ENCODE peak calls at places on chromosomes 6 and 20, in five cellular contexts. One of them, this sample, is unnamed.

GRCh38 chr20:57655812-57656161 is 35.6 kb upstream of the ZBP1 start:
- DNase-seq in fibroblast of the aortic adventitia: no peak
- DNase-seq in fibroblast of mammary gland: no peak
- DNase-seq in HL-60: no peak
- DNase-seq in RWPE2: no peak
- DNase-seq in this sample: no peak

GRCh38 chr6:53647437-53648094 is 18.0 kb downstream of the KLHL31 start:
- DNase-seq in fibroblast of mammary gland: peak
- DNase-seq in HL-60: peak
- DNase-seq in fibroblast of the aortic adventitia: no peak
- DNase-seq in RWPE2: no peak
- DNase-seq in this sample: peak

GRCh38 chr20:50434653-50435396 is 75.4 kb upstream of the PTPN1 start:
- DNase-seq in HL-60: no peak
- DNase-seq in fibroblast of the aortic adventitia: peak
- DNase-seq in RWPE2: peak
- DNase-seq in fibroblast of mammary gland: peak
- DNase-seq in this sample: no peak

GRCh38 chr20:22302039-22302438 is 282.3 kb downstream of the FOXA2 start:
- DNase-seq in fibroblast of the aortic adventitia: no peak
- DNase-seq in RWPE2: no peak
- DNase-seq in fibroblast of mammary gland: no peak
- DNase-seq in HL-60: no peak
- DNase-seq in this sample: no peak

GRCh38 chr6:108160009-108160408 is 5.8 kb upstream of the NR2E1 start:
- DNase-seq in fibroblast of mammary gland: no peak
- DNase-seq in RWPE2: no peak
- DNase-seq in HL-60: no peak
- DNase-seq in fibroblast of the aortic adventitia: no peak
- DNase-seq in this sample: no peak

GRCh38 chr6:105608711-105609374 is 206.0 kb upstream of the PREP start:
- DNase-seq in fibroblast of mammary gland: peak
- DNase-seq in HL-60: no peak
- DNase-seq in fibroblast of the aortic adventitia: peak
- DNase-seq in RWPE2: no peak
- DNase-seq in this sample: no peak

GRCh38 chr6:1610497-1611321 is 994 bp downstream of the FOXC1 start:
- DNase-seq in HL-60: no peak
- DNase-seq in fibroblast of the aortic adventitia: peak
- DNase-seq in RWPE2: no peak
- DNase-seq in fibroblast of mammary gland: no peak
- DNase-seq in this sample: peak

GRCh38 chr20:48767269-48767960 is 60.4 kb downstream of the PREX1 start:
- DNase-seq in fibroblast of mammary gland: no peak
- DNase-seq in HL-60: no peak
- DNase-seq in RWPE2: peak
- DNase-seq in fibroblast of the aortic adventitia: no peak
- DNase-seq in this sample: no peak

GRCh38 chr20:11174861-11175260 is 501.1 kb upstream of the JAG1 start:
- DNase-seq in HL-60: no peak
- DNase-seq in fibroblast of mammary gland: no peak
- DNase-seq in RWPE2: no peak
- DNase-seq in fibroblast of the aortic adventitia: no peak
- DNase-seq in this sample: no peak

GRCh38 chr6:156183678-156184077 is 593.5 kb upstream of the ARID1B start:
- DNase-seq in RWPE2: no peak
- DNase-seq in fibroblast of the aortic adventitia: no peak
- DNase-seq in fibroblast of mammary gland: no peak
- DNase-seq in HL-60: no peak
- DNase-seq in this sample: no peak

GRCh38 chr20:46190796-46191540 is 72.9 kb downstream of the CD40 start:
- DNase-seq in fibroblast of the aortic adventitia: no peak
- DNase-seq in RWPE2: no peak
- DNase-seq in HL-60: no peak
- DNase-seq in fibroblast of mammary gland: no peak
- DNase-seq in this sample: no peak

GRCh38 chr6:48111143-48111506 is at the start of gene PTCHD4:
- DNase-seq in fibroblast of the aortic adventitia: peak
- DNase-seq in HL-60: no peak
- DNase-seq in RWPE2: peak
- DNase-seq in fibroblast of mammary gland: peak
- DNase-seq in this sample: no peak

GRCh38 chr6:946546-946945 is 253.6 kb upstream of the EXOC2 start:
- DNase-seq in HL-60: no peak
- DNase-seq in fibroblast of the aortic adventitia: no peak
- DNase-seq in fibroblast of mammary gland: no peak
- DNase-seq in RWPE2: no peak
- DNase-seq in this sample: no peak

GRCh38 chr6:161138545-161139303 is 135.1 kb downstream of the AGPAT4 start:
- DNase-seq in HL-60: no peak
- DNase-seq in fibroblast of the aortic adventitia: no peak
- DNase-seq in fibroblast of mammary gland: no peak
- DNase-seq in RWPE2: no peak
- DNase-seq in this sample: no peak

GRCh38 chr6:134732761-134733160 is 217.1 kb downstream of the ALDH8A1 start:
- DNase-seq in HL-60: no peak
- DNase-seq in fibroblast of the aortic adventitia: no peak
- DNase-seq in fibroblast of mammary gland: peak
- DNase-seq in RWPE2: no peak
- DNase-seq in this sample: no peak

GRCh38 chr6:100774681-100775080 is 106.4 kb downstream of the ASCC3 start:
- DNase-seq in fibroblast of mammary gland: no peak
- DNase-seq in HL-60: no peak
- DNase-seq in RWPE2: no peak
- DNase-seq in fibroblast of the aortic adventitia: no peak
- DNase-seq in this sample: no peak

GRCh38 chr6:156617376-156617775 is 159.8 kb upstream of the ARID1B start:
- DNase-seq in fibroblast of mammary gland: no peak
- DNase-seq in RWPE2: no peak
- DNase-seq in fibroblast of the aortic adventitia: peak
- DNase-seq in HL-60: no peak
- DNase-seq in this sample: no peak

GRCh38 chr20:47278907-47279348 is 77.6 kb downstream of the ZMYND8 start:
- DNase-seq in fibroblast of mammary gland: peak
- DNase-seq in fibroblast of the aortic adventitia: no peak
- DNase-seq in RWPE2: no peak
- DNase-seq in HL-60: no peak
- DNase-seq in this sample: no peak

GRCh38 chr6:161639772-161640171 is 365.9 kb upstream of the AGPAT4 start:
- DNase-seq in HL-60: no peak
- DNase-seq in fibroblast of the aortic adventitia: no peak
- DNase-seq in fibroblast of mammary gland: no peak
- DNase-seq in RWPE2: no peak
- DNase-seq in this sample: no peak

GRCh38 chr6:68546620-68547019 is 88.5 kb upstream of the ADGRB3 start:
- DNase-seq in fibroblast of mammary gland: no peak
- DNase-seq in RWPE2: no peak
- DNase-seq in fibroblast of the aortic adventitia: no peak
- DNase-seq in HL-60: no peak
- DNase-seq in this sample: no peak

GRCh38 chr20:30912006-30912660 is 345.3 kb upstream of the DEFB115 start:
- DNase-seq in fibroblast of the aortic adventitia: no peak
- DNase-seq in RWPE2: no peak
- DNase-seq in fibroblast of mammary gland: no peak
- DNase-seq in HL-60: no peak
- DNase-seq in this sample: no peak

GRCh38 chr6:32854376-32855178 is 585 bp downstream of the PSMB9 start:
- DNase-seq in fibroblast of mammary gland: peak
- DNase-seq in fibroblast of the aortic adventitia: peak
- DNase-seq in HL-60: no peak
- DNase-seq in RWPE2: no peak
- DNase-seq in this sample: peak

GRCh38 chr6:42889815-42890214 is 10.4 kb downstream of the RPL7L1 start:
- DNase-seq in RWPE2: no peak
- DNase-seq in fibroblast of mammary gland: peak
- DNase-seq in fibroblast of the aortic adventitia: no peak
- DNase-seq in HL-60: no peak
- DNase-seq in this sample: no peak

GRCh38 chr6:2810092-2810671 is 31.5 kb downstream of the SERPINB1 start:
- DNase-seq in fibroblast of the aortic adventitia: no peak
- DNase-seq in RWPE2: peak
- DNase-seq in HL-60: no peak
- DNase-seq in fibroblast of mammary gland: peak
- DNase-seq in this sample: no peak

GRCh38 chr6:29892696-29893095 is 49.6 kb upstream of the HLA-A start:
- DNase-seq in fibroblast of the aortic adventitia: peak
- DNase-seq in fibroblast of mammary gland: no peak
- DNase-seq in HL-60: no peak
- DNase-seq in RWPE2: no peak
- DNase-seq in this sample: no peak

GRCh38 chr6:45464685-45465084 is 87.0 kb upstream of the SUPT3H start:
- DNase-seq in RWPE2: no peak
- DNase-seq in HL-60: no peak
- DNase-seq in fibroblast of the aortic adventitia: no peak
- DNase-seq in fibroblast of mammary gland: no peak
- DNase-seq in this sample: no peak

GRCh38 chr6:166485651-166486535 is 100.6 kb downstream of the RAMACL start:
- DNase-seq in fibroblast of the aortic adventitia: no peak
- DNase-seq in fibroblast of mammary gland: no peak
- DNase-seq in RWPE2: no peak
- DNase-seq in HL-60: no peak
- DNase-seq in this sample: peak
- TF ChIP-seq CTCF in fibroblast of the aortic adventitia: no peak
- TF ChIP-seq CTCF in fibroblast of mammary gland: no peak
- TF ChIP-seq CTCF in RWPE2: no peak
- TF ChIP-seq CTCF in HL-60: no peak
- TF ChIP-seq CTCF in this sample: no peak

DNA sequence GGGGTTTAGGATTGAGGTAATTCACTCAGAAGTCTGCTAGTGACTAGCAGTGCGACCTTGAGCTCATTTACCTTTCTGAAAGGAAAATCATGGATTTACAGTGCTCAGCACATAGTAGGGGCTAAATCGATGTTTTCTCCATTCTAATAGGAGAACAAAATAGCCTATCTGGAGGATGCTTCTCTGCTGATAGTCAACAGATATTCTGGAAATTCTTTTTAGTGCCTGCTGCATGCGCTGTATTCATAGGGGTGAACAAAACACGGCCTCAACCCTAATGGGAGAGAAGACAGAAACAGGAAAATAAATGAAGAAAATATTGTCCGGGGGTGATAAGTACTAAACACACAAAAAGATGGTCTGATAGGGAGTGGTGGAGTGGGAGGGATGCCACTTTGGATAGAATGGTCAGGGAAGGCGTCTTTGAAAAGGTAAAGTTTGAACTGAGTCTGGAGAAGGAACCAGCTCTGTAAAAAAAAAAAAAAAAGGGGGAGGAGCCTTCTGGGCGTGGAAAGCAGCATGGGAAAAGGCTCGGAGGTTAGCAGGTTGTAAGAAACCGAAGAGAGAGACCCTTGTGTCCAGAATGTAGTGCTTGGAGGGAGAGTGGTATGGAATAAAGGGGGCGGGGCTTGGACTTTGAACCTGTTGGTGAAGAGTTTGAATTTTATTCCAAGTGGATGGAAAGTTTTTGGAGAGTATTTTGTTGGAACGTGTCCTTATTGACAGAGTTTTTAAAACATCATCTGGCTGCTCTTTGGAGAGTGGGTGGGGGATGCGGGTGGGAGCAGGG is 1.7 kb downstream of the CHMP4B start:
- DNase-seq in fibroblast of mammary gland: peak
- DNase-seq in RWPE2: no peak
- DNase-seq in fibroblast of the aortic adventitia: peak
- DNase-seq in HL-60: no peak
- DNase-seq in this sample: no peak
- TF ChIP-seq CTCF in fibroblast of mammary gland: no peak
- TF ChIP-seq CTCF in RWPE2: no peak
- TF ChIP-seq CTCF in fibroblast of the aortic adventitia: no peak
- TF ChIP-seq CTCF in HL-60: no peak
- TF ChIP-seq CTCF in this sample: no peak

GRCh38 chr6:107083047-107083768 is 32.1 kb downstream of the BEND3 start:
- DNase-seq in HL-60: no peak
- DNase-seq in fibroblast of the aortic adventitia: no peak
- DNase-seq in RWPE2: no peak
- DNase-seq in fibroblast of mammary gland: no peak
- DNase-seq in this sample: no peak

GRCh38 chr6:107077710-107078109 is 37.6 kb downstream of the BEND3 start:
- DNase-seq in fibroblast of the aortic adventitia: no peak
- DNase-seq in fibroblast of mammary gland: no peak
- DNase-seq in RWPE2: no peak
- DNase-seq in HL-60: no peak
- DNase-seq in this sample: no peak

GRCh38 chr6:107082045-107082444 is 33.3 kb downstream of the BEND3 start:
- DNase-seq in RWPE2: no peak
- DNase-seq in fibroblast of the aortic adventitia: no peak
- DNase-seq in HL-60: no peak
- DNase-seq in fibroblast of mammary gland: peak
- DNase-seq in this sample: no peak

GRCh38 chr6:107079429-107079828 is 35.9 kb downstream of the BEND3 start:
- DNase-seq in HL-60: peak
- DNase-seq in RWPE2: no peak
- DNase-seq in fibroblast of the aortic adventitia: no peak
- DNase-seq in fibroblast of mammary gland: no peak
- DNase-seq in this sample: no peak

GRCh38 chr6:107080036-107080435 is 35.3 kb downstream of the BEND3 start:
- DNase-seq in RWPE2: no peak
- DNase-seq in fibroblast of mammary gland: peak
- DNase-seq in fibroblast of the aortic adventitia: no peak
- DNase-seq in HL-60: peak
- DNase-seq in this sample: no peak
- TF ChIP-seq CTCF in RWPE2: no peak
- TF ChIP-seq CTCF in fibroblast of mammary gland: peak
- TF ChIP-seq CTCF in fibroblast of the aortic adventitia: peak
- TF ChIP-seq CTCF in HL-60: no peak
- TF ChIP-seq CTCF in this sample: no peak

GRCh38 chr6:6505111-6505510 is 83.4 kb upstream of the LY86 start:
- DNase-seq in fibroblast of mammary gland: no peak
- DNase-seq in RWPE2: no peak
- DNase-seq in fibroblast of the aortic adventitia: no peak
- DNase-seq in HL-60: no peak
- DNase-seq in this sample: no peak
- TF ChIP-seq CTCF in fibroblast of mammary gland: no peak
- TF ChIP-seq CTCF in RWPE2: no peak
- TF ChIP-seq CTCF in fibroblast of the aortic adventitia: no peak
- TF ChIP-seq CTCF in HL-60: no peak
- TF ChIP-seq CTCF in this sample: no peak